ENCODE peak calls at places on chromosome 11, in ten cellular contexts. C is bronchial epithelial cell, E is fibroblast of lung, P is fibroblast of villous mesenchyme, W is WTC11, M is AG04450, A is cardiac fibroblast, Y is astrocyte of the spinal cord, S is DND-41, G is dorsolateral prefrontal cortex. K is an unnamed sample.

GRCh38 chr11:74540270-74540669 is 46.7 kb upstream of the LIPT2 start:
- DNase-seq in M (no peak), W (no peak), G (no peak), S (no peak), E (no peak), P (no peak), C (no peak), Y (no peak), A (no peak), K (no peak)

GRCh38 chr11:61477734-61478148 is 30.8 kb upstream of the LRRC10B start:
- DNase-seq in W (peak), C (no peak), G (peak), M (no peak), S (peak), A (peak), E (peak), P (peak), Y (no peak), K (no peak)

GRCh38 chr11:77252555-77253270 is 48.8 kb downstream of the GDPD4 start:
- DNase-seq in C (no peak), G (no peak), E (no peak), W (no peak), M (no peak), P (no peak), A (no peak), S (no peak), Y (no peak), K (no peak)

GRCh38 chr11:34300571-34301295 is 57.1 kb downstream of the ABTB2 start:
- DNase-seq in M (no peak), S (no peak), P (no peak), G (no peak), A (no peak), E (no peak), W (no peak), C (no peak), Y (no peak), K (no peak)

GRCh38 chr11:47524200-47524874 is 28.6 kb downstream of the CELF1 start:
- DNase-seq in E (no peak), A (peak), C (peak), P (no peak), S (no peak), Y (peak), M (no peak), G (peak), W (no peak), K (no peak)

GRCh38 chr11:120686516-120686915 is 175.0 kb downstream of the GRIK4 start:
- DNase-seq in M (no peak), G (no peak), E (no peak), Y (no peak), A (no peak), W (no peak), C (no peak), P (no peak), S (no peak), K (no peak)

GRCh38 chr11:130400793-130401483 is 27.5 kb downstream of the ADAMTS8 start:
- DNase-seq in P (peak), E (peak), A (peak), W (no peak), C (peak), Y (peak), G (no peak), M (peak), S (no peak), K (peak)

GRCh38 chr11:121435132-121435531 is 17.0 kb upstream of the SORL1 start:
- DNase-seq in C (no peak), Y (no peak), W (no peak), A (no peak), S (no peak), P (no peak), M (no peak), G (peak), E (no peak), K (no peak)

GRCh38 chr11:92225206-92225562 is 566 bp downstream of the FAT3 start:
- DNase-seq in M (no peak), G (no peak), E (no peak), S (no peak), Y (no peak), A (no peak), W (no peak), C (no peak), P (no peak), K (no peak)

GRCh38 chr11:2709429-2709828 is 9.6 kb upstream of the KCNQ1OT1 start:
- DNase-seq in E (peak), W (no peak), S (no peak), Y (no peak), A (peak), P (peak), M (no peak), C (no peak), G (no peak), K (no peak)

GRCh38 chr11:66415423-66415822 is 5.4 kb upstream of the NPAS4 start:
- DNase-seq in W (no peak), M (no peak), P (no peak), A (no peak), C (no peak), S (no peak), G (no peak), Y (no peak), E (no peak), K (no peak)

GRCh38 chr11:94788396-94788795 is 20.2 kb downstream of the AMOTL1 start:
- DNase-seq in C (no peak), M (no peak), P (peak), S (no peak), G (no peak), W (no peak), E (no peak), Y (no peak), A (peak), K (no peak)

GRCh38 chr11:44028401-44028800 is 19.4 kb upstream of the ACCSL start:
- DNase-seq in M (no peak), C (no peak), E (no peak), W (no peak), Y (no peak), S (no peak), A (no peak), P (peak), G (no peak), K (no peak)

GRCh38 chr11:57205046-57205671 is 23.4 kb downstream of the LRRC55 start:
- DNase-seq in E (peak), A (peak), P (peak), W (no peak), Y (peak), S (no peak), M (no peak), C (peak), G (no peak), K (peak)

GRCh38 chr11:116603783-116604323 is 168.9 kb downstream of the BUD13 start:
- DNase-seq in P (no peak), S (no peak), W (no peak), M (no peak), G (no peak), C (no peak), E (no peak), A (no peak), Y (no peak), K (no peak)

GRCh38 chr11:121807051-121807450 is 309.0 kb downstream of the BLID start:
- DNase-seq in C (no peak), Y (no peak), P (no peak), S (no peak), G (no peak), W (no peak), M (no peak), A (no peak), E (no peak), K (no peak)

GRCh38 chr11:104476454-104476853 is 312.5 kb upstream of the PDGFD start:
- DNase-seq in Y (no peak), M (no peak), G (no peak), C (no peak), A (no peak), E (no peak), S (no peak), P (no peak), W (no peak), K (no peak)

GRCh38 chr11:62560566-62561103 is 13.1 kb downstream of the EEF1G start:
- DNase-seq in A (peak), W (peak), P (peak), M (peak), S (peak), E (peak), C (peak), Y (peak), G (peak), K (peak)

GRCh38 chr11:125072210-125072960 is 9.3 kb downstream of the SLC37A2 start:
- DNase-seq in A (no peak), C (no peak), S (no peak), E (no peak), P (no peak), Y (no peak), W (no peak), M (no peak), G (no peak), K (no peak)

GRCh38 chr11:94017446-94017845 is 3.7 kb upstream of the HEPHL1 start:
- DNase-seq in A (peak), P (no peak), Y (peak), C (peak), S (no peak), G (no peak), M (no peak), W (no peak), E (no peak), K (no peak)

GRCh38 chr11:78808903-78809302 is 234.2 kb upstream of the NARS2 start:
- DNase-seq in W (no peak), C (no peak), P (no peak), G (no peak), S (no peak), E (no peak), M (no peak), Y (no peak), A (no peak), K (no peak)

GRCh38 chr11:111462329-111462728 is 49.9 kb downstream of the BTG4 start:
- DNase-seq in W (no peak), Y (no peak), A (no peak), S (no peak), P (no peak), M (no peak), C (no peak), G (no peak), E (no peak), K (no peak)

GRCh38 chr11:115552773-115553438 is 48.7 kb upstream of the CADM1 start:
- DNase-seq in W (no peak), G (no peak), Y (no peak), E (no peak), C (no peak), P (no peak), A (no peak), M (no peak), S (no peak), K (no peak)

GRCh38 chr11:103596323-103596722 is 440.1 kb upstream of the DDI1 start:
- DNase-seq in M (no peak), S (no peak), C (no peak), Y (no peak), A (no peak), P (no peak), G (no peak), W (no peak), E (no peak), K (no peak)

GRCh38 chr11:17173332-17173731 is 34.5 kb downstream of the PIK3C2A start:
- DNase-seq in A (no peak), Y (no peak), S (no peak), E (no peak), P (no peak), C (no peak), G (no peak), W (no peak), M (no peak), K (no peak)

GRCh38 chr11:6568191-6568918 is 35.1 kb downstream of the RRP8 start:
- DNase-seq in Y (peak), C (peak), G (peak), E (peak), S (peak), P (peak), A (peak), M (peak), W (peak), K (peak)

GRCh38 chr11:87926250-87926970 is 248.8 kb downstream of the RAB38 start:
- DNase-seq in W (no peak), P (peak), Y (peak), C (peak), G (no peak), E (peak), A (peak), M (no peak), S (no peak), K (peak)

GRCh38 chr11:64659417-64660144 is 63.4 kb downstream of the NRXN2 start:
- DNase-seq in E (peak), A (peak), Y (peak), G (peak), S (no peak), W (no peak), M (peak), P (peak), C (peak), K (peak)

GRCh38 chr11:134119094-134119493 is 50.2 kb downstream of the JAM3 start:
- DNase-seq in Y (peak), W (no peak), G (no peak), A (peak), E (peak), M (peak), S (no peak), C (peak), P (peak), K (peak)

GRCh38 chr11:76984741-76985140 is 49.5 kb upstream of the B3GNT6 start:
- DNase-seq in A (no peak), Y (no peak), G (no peak), M (no peak), E (no peak), S (no peak), W (no peak), P (no peak), C (peak), K (no peak)

GRCh38 chr11:96070453-96070852 is 146.5 kb upstream of the MTMR2 start:
- DNase-seq in A (no peak), W (no peak), E (no peak), M (no peak), C (no peak), G (no peak), Y (no peak), P (no peak), S (no peak), K (no peak)

GRCh38 chr11:17604201-17604912 is 57.3 kb downstream of the OTOG start:
- DNase-seq in S (no peak), Y (no peak), G (no peak), E (no peak), C (peak), A (no peak), W (no peak), M (no peak), P (no peak), K (no peak)

GRCh38 chr11:75720639-75721038 is 3.0 kb downstream of the MOGAT2 start:
- DNase-seq in C (no peak), Y (no peak), M (no peak), G (no peak), E (no peak), A (no peak), W (no peak), P (no peak), S (no peak), K (no peak)

GRCh38 chr11:118635642-118636041 is 28.2 kb downstream of the PHLDB1 start:
- DNase-seq in S (no peak), Y (no peak), C (no peak), E (no peak), A (no peak), M (no peak), G (no peak), P (no peak), W (no peak), K (no peak)

GRCh38 chr11:67409781-67410368 is 5.6 kb upstream of the CARNS1 start:
- DNase-seq in G (no peak), S (peak), P (no peak), M (no peak), Y (no peak), A (no peak), C (no peak), E (no peak), W (peak), K (no peak)

GRCh38 chr11:36373040-36374010 is 77.2 kb downstream of the PRR5L start:
- DNase-seq in C (no peak), M (no peak), W (no peak), A (no peak), Y (no peak), P (peak), S (no peak), E (no peak), G (no peak), K (no peak)

GRCh38 chr11:103920449-103920848 is 116.0 kb upstream of the DDI1 start:
- DNase-seq in P (peak), M (peak), G (no peak), C (peak), Y (peak), E (peak), A (peak), S (no peak), W (no peak), K (peak)

GRCh38 chr11:128290106-128290840 is 297.1 kb downstream of the ETS1 start:
- DNase-seq in S (peak), Y (peak), A (peak), E (peak), W (peak), C (peak), G (peak), P (peak), M (peak), K (peak)

GRCh38 chr11:68963779-68964178 is 17.0 kb downstream of the MRGPRD start:
- DNase-seq in P (no peak), W (peak), S (no peak), M (no peak), E (no peak), A (no peak), G (no peak), C (no peak), Y (no peak), K (no peak)
- TF ChIP-seq CTCF in P (no peak), W (no peak), S (no peak), M (no peak), E (no peak), A (no peak), G (no peak), C (no peak), Y (no peak), K (no peak)

GRCh38 chr11:9060700-9061111 is 30.7 kb downstream of the SCUBE2 start:
- DNase-seq in C (peak), A (peak), W (peak), P (peak), M (no peak), G (no peak), S (no peak), E (no peak), Y (no peak), K (no peak)
- TF ChIP-seq CTCF in C (peak), A (peak), W (no peak), P (peak), M (peak), G (no peak), S (peak), E (peak), Y (no peak), K (peak)

GRCh38 chr11:21511835-21512440 is 680.9 kb upstream of the ANO5 start:
- DNase-seq in C (peak), A (peak), G (peak), P (peak), E (no peak), M (no peak), S (peak), Y (peak), W (peak), K (peak)
- TF ChIP-seq CTCF in C (peak), A (peak), G (peak), P (no peak), E (no peak), M (no peak), S (peak), Y (peak), W (peak), K (peak)

DNA sequence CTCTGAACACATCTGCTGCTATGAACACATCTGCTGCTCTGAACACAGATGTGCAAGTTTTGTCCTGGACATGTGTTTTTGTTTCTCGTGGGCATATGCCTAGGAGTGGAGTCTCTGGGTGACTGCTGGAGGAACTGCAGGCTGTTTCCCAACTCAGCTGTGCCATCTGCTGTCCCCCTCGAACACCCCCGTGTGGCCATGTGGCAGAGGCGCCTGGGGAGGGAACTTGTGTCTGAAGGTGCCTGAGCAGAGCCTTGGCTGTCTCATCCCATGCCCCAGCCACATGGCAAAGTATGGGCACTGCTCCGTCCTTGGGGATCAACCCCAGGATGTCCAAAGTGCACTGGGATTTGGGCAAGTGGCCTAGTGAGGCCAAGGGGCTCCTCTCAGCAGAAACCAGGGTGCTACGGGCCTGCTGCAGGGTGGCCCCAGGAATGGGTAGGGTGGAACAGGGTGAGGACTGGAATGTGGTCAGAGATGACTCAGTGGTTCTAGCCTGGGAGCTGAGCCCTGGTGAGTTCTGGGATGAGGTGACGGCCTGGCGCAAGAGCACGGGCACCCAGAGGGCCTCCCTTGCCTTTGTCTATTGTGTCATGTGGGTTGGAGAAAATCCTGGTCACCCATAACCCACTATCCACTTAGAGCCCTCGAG is 14.7 kb downstream of the GATD1 start:
- DNase-seq in E (peak), Y (peak), C (peak), W (no peak), A (peak), S (peak), P (peak), M (no peak), G (peak), K (peak)
- TF ChIP-seq CTCF in E (peak), Y (peak), C (peak), W (no peak), A (peak), S (peak), P (peak), M (no peak), G (peak), K (peak)

DNA sequence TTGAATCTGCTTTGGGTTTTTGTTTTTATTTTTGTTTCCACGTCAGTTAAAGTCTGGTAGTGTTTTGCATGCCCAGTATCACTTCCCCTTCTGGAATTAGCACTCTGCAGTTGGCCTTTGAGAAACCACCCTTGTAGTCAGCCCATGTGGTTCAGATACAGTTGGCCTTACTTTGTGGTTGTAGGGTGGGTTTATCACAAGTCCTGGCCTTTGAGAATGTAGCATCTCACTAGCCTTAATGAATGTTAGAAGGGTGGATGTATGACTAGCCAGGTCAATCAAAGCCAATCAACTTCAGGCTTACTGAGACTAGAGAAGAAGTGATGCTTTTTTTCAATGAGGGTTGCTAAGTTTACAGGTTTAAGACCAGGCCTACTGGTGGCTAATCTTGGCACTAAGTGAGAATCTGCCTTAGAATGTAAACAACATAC is 19.8 kb downstream of the ARL14EP start:
- DNase-seq in M (no peak), Y (no peak), W (no peak), P (no peak), A (no peak), C (no peak), E (no peak), G (no peak), S (no peak), K (no peak)
- TF ChIP-seq CTCF in M (no peak), Y (no peak), W (no peak), P (no peak), A (no peak), C (no peak), E (no peak), G (no peak), S (no peak), K (no peak)

DNA sequence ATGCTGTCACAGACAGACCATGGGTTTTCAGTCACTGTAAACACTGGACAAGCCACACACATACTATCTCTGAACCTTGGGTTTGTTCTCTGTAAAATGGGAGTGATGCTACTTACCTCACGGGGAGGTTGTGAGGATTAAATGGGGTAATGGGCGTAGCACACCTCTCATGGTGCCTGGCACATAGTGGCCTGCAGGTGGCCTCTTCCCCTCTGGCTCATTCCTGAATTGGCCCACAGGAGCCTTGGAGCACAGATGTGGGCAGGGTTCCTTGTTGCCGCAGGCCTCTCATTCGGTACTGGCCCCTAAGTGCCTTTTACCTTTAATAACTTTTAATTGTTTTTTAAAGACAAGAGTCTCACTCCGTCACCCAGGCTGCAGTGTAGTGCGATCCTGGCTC is 11.7 kb downstream of the MICAL2 start:
- DNase-seq in Y (no peak), C (no peak), M (no peak), S (no peak), G (no peak), A (no peak), W (peak), E (no peak), P (no peak), K (no peak)
- TF ChIP-seq CTCF in Y (peak), C (peak), M (peak), S (peak), G (no peak), A (peak), W (peak), E (peak), P (peak), K (peak)